ENCODE peak calls at places on chromosomes 1 and 21, in six cellular contexts. O is IMR-90, P is neuronal stem cell, Y is midbrain, U is GOT3, T is activated T-cell treated with anti-CD3 and anti-CD28 coated beads for 1 hour. Q is an unnamed sample.
A peak's percentile ranks its signal among the peaks of the same experiment; 100 is the strongest.

GRCh38 chr1:227920426-227920825 is 27.3 kb downstream of the WNT9A start:
- DNase-seq in O (no peak), P (no peak), Y (no peak), U (no peak), T (no peak), Q (no peak)

GRCh38 chr1:204453141-204453772 is 41.3 kb downstream of the PIK3C2B start:
- DNase-seq in O (no peak), P (no peak), Y (no peak), U (no peak), T (peak; percentile 46), Q (no peak)

GRCh38 chr1:225866061-225866844 is 15.9 kb downstream of the TMEM63A start:
- DNase-seq in O (peak; percentile 88), P (no peak), Y (no peak), U (no peak), T (peak; percentile 59), Q (peak; percentile 66)

GRCh38 chr1:195591917-195592672 is 1016.1 kb downstream of the KCNT2 start:
- DNase-seq in O (peak; percentile 89), P (no peak), Y (no peak), U (no peak), T (no peak), Q (peak; percentile 38)

GRCh38 chr1:177912991-177913390 is 56.9 kb downstream of the SEC16B start:
- DNase-seq in O (no peak), P (no peak), Y (no peak), U (no peak), T (no peak), Q (no peak)

GRCh38 chr21:46160563-46161179 is 5.3 kb upstream of the FTCD start:
- DNase-seq in O (no peak), P (no peak), Y (no peak), U (no peak), T (no peak), Q (no peak)

GRCh38 chr1:93814059-93814794 is 64.8 kb downstream of the DNTTIP2 start:
- DNase-seq in O (peak; percentile 84), P (peak; percentile 67), Y (peak; percentile 90), U (no peak), T (no peak), Q (peak; percentile 90)

GRCh38 chr1:179807291-179807690 is 64.2 kb downstream of the FAM163A start:
- DNase-seq in O (no peak), P (no peak), Y (no peak), U (no peak), T (no peak), Q (no peak)

GRCh38 chr1:150513275-150513885 is 2.2 kb upstream of the FALEC start:
- DNase-seq in O (no peak), P (no peak), Y (no peak), U (no peak), T (no peak), Q (no peak)

GRCh38 chr1:38088366-38088765 is 41.8 kb upstream of the POU3F1 start:
- DNase-seq in O (no peak), P (no peak), Y (no peak), U (no peak), T (no peak), Q (no peak)

GRCh38 chr1:162233066-162233465 is 143.6 kb downstream of the SPATA46 start:
- DNase-seq in O (no peak), P (no peak), Y (no peak), U (no peak), T (no peak), Q (no peak)

GRCh38 chr1:119712342-119713038 is 756 bp downstream of the PHGDH start:
- DNase-seq in O (peak; percentile 95), P (peak; percentile 65), Y (peak; percentile 66), U (peak; percentile 12), T (peak; percentile 1), Q (peak; percentile 95)

Q was measured in fibroblast of the aortic adventitia.